ENCODE peak calls at places on chromosomes 4 and X, in four cellular contexts. One of them, this sample, is unnamed.

GRCh38 chrX:92232182-92232581 is 453.0 kb downstream of the PCDH11X start:
- DNase-seq in GM20000: no peak
- DNase-seq in fibroblast of mammary gland: peak
- DNase-seq in CD8-positive, alpha-beta T cell: no peak
- DNase-seq in this sample: no peak

GRCh38 chr4:39505581-39505980 is 21.7 kb downstream of the UGDH start:
- DNase-seq in GM20000: no peak
- DNase-seq in fibroblast of mammary gland: peak
- DNase-seq in CD8-positive, alpha-beta T cell: no peak
- DNase-seq in this sample: no peak

GRCh38 chr4:148061795-148062194 is 329.9 kb downstream of the ARHGAP10 start:
- DNase-seq in GM20000: no peak
- DNase-seq in fibroblast of mammary gland: no peak
- DNase-seq in CD8-positive, alpha-beta T cell: no peak
- DNase-seq in this sample: no peak

GRCh38 chr4:71456841-71457240 is 118.0 kb downstream of the SLC4A4 start:
- DNase-seq in GM20000: no peak
- DNase-seq in fibroblast of mammary gland: peak
- DNase-seq in CD8-positive, alpha-beta T cell: no peak
- DNase-seq in this sample: no peak

GRCh38 chr4:107034982-107035710 is 967 bp downstream of the DKK2 start:
- DNase-seq in GM20000: no peak
- DNase-seq in fibroblast of mammary gland: peak
- DNase-seq in CD8-positive, alpha-beta T cell: no peak
- DNase-seq in this sample: no peak

GRCh38 chr4:4752576-4753401 is 106.7 kb upstream of the MSX1 start:
- DNase-seq in GM20000: no peak
- DNase-seq in fibroblast of mammary gland: no peak
- DNase-seq in CD8-positive, alpha-beta T cell: no peak
- DNase-seq in this sample: no peak

GRCh38 chr4:67700119-67700873 is 659 bp downstream of the UBA6 start:
- DNase-seq in GM20000: peak
- DNase-seq in fibroblast of mammary gland: peak
- DNase-seq in CD8-positive, alpha-beta T cell: no peak
- DNase-seq in this sample: no peak

GRCh38 chr4:121053601-121054143 is 18.7 kb downstream of the NDNF start:
- DNase-seq in GM20000: no peak
- DNase-seq in fibroblast of mammary gland: peak
- DNase-seq in CD8-positive, alpha-beta T cell: no peak
- DNase-seq in this sample: no peak

GRCh38 chr4:152779513-152780266 is at the start of the genes ARFIP1 and TIGD4:
- DNase-seq in GM20000: peak
- DNase-seq in fibroblast of mammary gland: peak
- DNase-seq in CD8-positive, alpha-beta T cell: peak
- DNase-seq in this sample: peak

GRCh38 chr4:140071806-140072205 is 82.2 kb downstream of the MAML3 start:
- DNase-seq in GM20000: peak
- DNase-seq in fibroblast of mammary gland: peak
- DNase-seq in CD8-positive, alpha-beta T cell: peak
- DNase-seq in this sample: no peak

GRCh38 chrX:106481341-106481740 is 130.4 kb upstream of the RADX start:
- DNase-seq in GM20000: peak
- DNase-seq in fibroblast of mammary gland: peak
- DNase-seq in CD8-positive, alpha-beta T cell: peak
- DNase-seq in this sample: no peak

GRCh38 chr4:119394826-119395225 is 72.9 kb upstream of the FABP2 start:
- DNase-seq in GM20000: no peak
- DNase-seq in fibroblast of mammary gland: no peak
- DNase-seq in CD8-positive, alpha-beta T cell: no peak
- DNase-seq in this sample: no peak

GRCh38 chr4:72817012-72817411 is 248.0 kb upstream of the ADAMTS3 start:
- DNase-seq in GM20000: no peak
- DNase-seq in fibroblast of mammary gland: peak
- DNase-seq in CD8-positive, alpha-beta T cell: no peak
- DNase-seq in this sample: no peak

GRCh38 chr4:74426101-74426500 is 18.8 kb upstream of the AREG start:
- DNase-seq in GM20000: no peak
- DNase-seq in fibroblast of mammary gland: peak
- DNase-seq in CD8-positive, alpha-beta T cell: no peak
- DNase-seq in this sample: no peak

GRCh38 chrX:13000311-13000811 is 25.5 kb downstream of the TMSB4X start:
- DNase-seq in GM20000: no peak
- DNase-seq in fibroblast of mammary gland: no peak
- DNase-seq in CD8-positive, alpha-beta T cell: peak
- DNase-seq in this sample: no peak

GRCh38 chrX:20527458-20528099 is 260.9 kb upstream of the RPS6KA3 start:
- DNase-seq in GM20000: peak
- DNase-seq in fibroblast of mammary gland: peak
- DNase-seq in CD8-positive, alpha-beta T cell: no peak
- DNase-seq in this sample: no peak

GRCh38 chr4:41611881-41612871 is 74.2 kb downstream of the LIMCH1 start:
- DNase-seq in GM20000: no peak
- DNase-seq in fibroblast of mammary gland: no peak
- DNase-seq in CD8-positive, alpha-beta T cell: no peak
- DNase-seq in this sample: no peak

GRCh38 chr4:21790437-21791029 is 158.0 kb downstream of the KCNIP4 start:
- DNase-seq in GM20000: no peak
- DNase-seq in fibroblast of mammary gland: peak
- DNase-seq in CD8-positive, alpha-beta T cell: no peak
- DNase-seq in this sample: no peak

GRCh38 chr4:108030332-108030731 is 40.6 kb downstream of the HADH start:
- DNase-seq in GM20000: peak
- DNase-seq in fibroblast of mammary gland: peak
- DNase-seq in CD8-positive, alpha-beta T cell: peak
- DNase-seq in this sample: no peak

GRCh38 chr4:68865760-68866159 is 50.0 kb downstream of the UGT2B10 start:
- DNase-seq in GM20000: no peak
- DNase-seq in fibroblast of mammary gland: no peak
- DNase-seq in CD8-positive, alpha-beta T cell: no peak
- DNase-seq in this sample: no peak

GRCh38 chr4:84477738-84478137 is 21.4 kb downstream of the NKX6-1 start:
- DNase-seq in GM20000: no peak
- DNase-seq in fibroblast of mammary gland: no peak
- DNase-seq in CD8-positive, alpha-beta T cell: no peak
- DNase-seq in this sample: no peak

GRCh38 chr4:84480082-84480481 is 19.0 kb downstream of the NKX6-1 start:
- DNase-seq in GM20000: no peak
- DNase-seq in fibroblast of mammary gland: no peak
- DNase-seq in CD8-positive, alpha-beta T cell: no peak
- DNase-seq in this sample: no peak

GRCh38 chr4:84481879-84482245 is 17.2 kb downstream of the NKX6-1 start:
- DNase-seq in GM20000: peak
- DNase-seq in fibroblast of mammary gland: no peak
- DNase-seq in CD8-positive, alpha-beta T cell: no peak
- DNase-seq in this sample: no peak

GRCh38 chr4:84481077-84481878 is 17.8 kb downstream of the NKX6-1 start:
- DNase-seq in GM20000: no peak
- DNase-seq in fibroblast of mammary gland: no peak
- DNase-seq in CD8-positive, alpha-beta T cell: no peak
- DNase-seq in this sample: no peak

GRCh38 chr4:84479663-84480062 is 19.4 kb downstream of the NKX6-1 start:
- DNase-seq in GM20000: no peak
- DNase-seq in fibroblast of mammary gland: no peak
- DNase-seq in CD8-positive, alpha-beta T cell: no peak
- DNase-seq in this sample: no peak
- TF ChIP-seq CTCF in GM20000: no peak
- TF ChIP-seq CTCF in fibroblast of mammary gland: no peak
- TF ChIP-seq CTCF in CD8-positive, alpha-beta T cell: no peak
- TF ChIP-seq CTCF in this sample: no peak

DNA sequence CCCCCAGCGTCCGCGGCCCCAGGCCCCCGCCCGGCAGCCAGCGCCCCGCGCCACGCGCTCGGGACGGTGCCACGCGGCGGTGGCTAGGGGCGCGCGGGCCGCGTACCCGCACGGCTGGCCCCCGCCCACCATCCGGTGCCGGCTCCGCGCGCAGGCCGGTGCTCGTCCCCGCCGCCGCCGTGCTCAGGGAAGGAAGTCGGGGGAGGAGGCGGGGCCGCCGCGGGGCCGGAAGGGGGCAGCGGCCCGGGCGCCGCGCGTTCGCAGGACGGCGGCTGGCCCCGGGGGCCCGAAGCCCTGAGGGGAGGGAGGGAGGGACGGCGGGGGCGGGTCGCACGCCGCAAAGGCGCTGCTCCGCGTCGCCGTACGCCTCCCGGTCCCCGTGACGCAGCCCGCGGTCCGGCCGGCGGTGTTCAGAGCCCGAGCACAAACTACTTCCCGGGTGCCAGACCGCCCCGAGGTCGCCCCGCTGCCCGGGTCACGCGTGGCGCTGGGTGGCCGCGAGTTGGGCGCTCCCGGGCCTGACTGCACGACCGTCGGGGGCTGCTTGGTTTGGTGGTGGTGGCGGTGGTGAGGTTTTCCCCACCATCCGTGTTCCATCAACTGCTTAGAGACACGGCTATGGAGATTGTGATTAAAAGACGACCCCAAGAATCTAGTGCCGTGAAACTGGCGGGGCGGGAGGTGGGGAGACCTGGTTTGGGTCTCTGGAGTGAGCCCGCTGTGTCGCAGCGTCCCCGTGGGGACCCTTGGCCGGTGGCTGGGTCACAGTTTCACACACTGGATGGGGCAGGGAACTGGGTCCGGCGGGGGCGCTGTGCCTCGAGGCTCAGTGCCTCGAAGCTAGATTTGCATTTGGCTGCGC is at the start of gene DCTD:
- DNase-seq in GM20000: peak
- DNase-seq in fibroblast of mammary gland: peak
- DNase-seq in CD8-positive, alpha-beta T cell: peak
- DNase-seq in this sample: no peak
- TF ChIP-seq CTCF in GM20000: peak
- TF ChIP-seq CTCF in fibroblast of mammary gland: peak
- TF ChIP-seq CTCF in CD8-positive, alpha-beta T cell: peak
- TF ChIP-seq CTCF in this sample: peak

GRCh38 chr4:44869222-44869882 is 143.0 kb upstream of the GNPDA2 start:
- DNase-seq in GM20000: no peak
- DNase-seq in fibroblast of mammary gland: peak
- DNase-seq in CD8-positive, alpha-beta T cell: no peak
- DNase-seq in this sample: no peak
- TF ChIP-seq CTCF in GM20000: no peak
- TF ChIP-seq CTCF in fibroblast of mammary gland: peak
- TF ChIP-seq CTCF in CD8-positive, alpha-beta T cell: no peak
- TF ChIP-seq CTCF in this sample: peak

GRCh38 chr4:86522349-86522748 is 71.8 kb upstream of the PTPN13 start:
- DNase-seq in GM20000: no peak
- DNase-seq in fibroblast of mammary gland: peak
- DNase-seq in CD8-positive, alpha-beta T cell: no peak
- DNase-seq in this sample: no peak
- TF ChIP-seq CTCF in GM20000: no peak
- TF ChIP-seq CTCF in fibroblast of mammary gland: peak
- TF ChIP-seq CTCF in CD8-positive, alpha-beta T cell: no peak
- TF ChIP-seq CTCF in this sample: no peak

DNA sequence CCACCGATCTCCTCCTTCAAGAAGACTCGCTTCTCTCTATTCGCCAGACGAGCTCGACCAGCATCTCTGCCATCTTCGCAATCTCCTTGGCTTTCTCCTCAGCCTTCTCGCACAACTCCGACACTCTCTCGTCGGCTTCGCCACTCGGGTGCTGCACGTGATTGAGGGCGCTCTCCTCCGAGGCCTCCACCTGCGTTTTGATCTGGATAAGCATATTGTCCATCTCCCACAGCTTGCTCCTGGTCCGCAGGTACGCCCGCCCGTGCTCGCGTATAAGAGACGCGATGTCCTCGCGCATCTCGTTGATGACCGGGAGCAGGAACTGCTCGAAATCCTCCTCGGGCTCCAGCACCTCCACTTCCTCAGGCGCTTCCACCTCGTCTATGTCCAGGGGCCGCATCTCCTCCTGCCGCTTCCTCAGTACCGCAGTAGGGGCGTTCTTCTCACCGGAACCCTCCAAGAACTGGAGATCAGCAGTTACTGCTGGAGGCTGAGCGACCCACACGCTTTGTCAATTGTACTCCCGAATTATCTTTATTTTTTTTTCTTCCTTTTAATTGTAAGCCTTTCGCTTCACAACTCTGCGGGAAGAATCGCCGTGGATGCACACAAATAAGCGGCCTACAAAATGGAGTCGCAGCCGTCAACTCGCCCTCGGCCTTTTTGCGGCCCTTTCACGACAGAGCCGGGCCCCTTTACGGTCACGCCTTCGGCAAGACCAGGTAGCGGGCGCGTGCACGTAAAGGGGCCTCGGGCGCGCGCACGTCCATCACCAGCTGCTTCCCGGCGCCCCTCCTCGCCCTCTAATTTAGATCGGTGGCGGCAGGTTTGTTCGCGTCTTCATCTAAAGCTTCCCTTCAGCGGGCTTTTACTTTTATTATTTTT is at the start of gene MRFAP1L1:
- DNase-seq in GM20000: peak
- DNase-seq in fibroblast of mammary gland: peak
- DNase-seq in CD8-positive, alpha-beta T cell: peak
- DNase-seq in this sample: peak
- TF ChIP-seq CTCF in GM20000: no peak
- TF ChIP-seq CTCF in fibroblast of mammary gland: peak
- TF ChIP-seq CTCF in CD8-positive, alpha-beta T cell: no peak
- TF ChIP-seq CTCF in this sample: no peak

This sample was measured in D721Med.